ENCODE peak calls at places on chromosome 11, in ten cellular contexts. Y, D, Z, K, N, F, S, M, C and E are unnamed samples.

GRCh38 chr11:95231881-95232605 is 1.0 kb upstream of the SESN3 start:
- DNase-seq in Y (peak), S (peak), K (peak), F (peak), M (peak), C (peak), D (no peak), Z (peak), N (peak), E (no peak)

GRCh38 chr11:70476669-70477068 is 78.3 kb downstream of the CTTN start:
- DNase-seq in K (no peak), C (no peak), S (no peak), N (no peak), Z (no peak), M (no peak), Y (no peak), F (no peak), D (no peak), E (no peak)

GRCh38 chr11:88348870-88349269 is 11.3 kb upstream of the CTSC start:
- DNase-seq in Y (no peak), Z (no peak), M (no peak), C (no peak), D (peak), S (no peak), N (no peak), K (no peak), F (no peak), E (no peak)

GRCh38 chr11:36534276-36534675 is 24.2 kb upstream of the TRAF6 start:
- DNase-seq in Z (no peak), Y (no peak), K (no peak), D (no peak), C (no peak), F (no peak), M (no peak), S (no peak), N (no peak), E (no peak)

GRCh38 chr11:66848671-66849500 is 5.6 kb downstream of the RCE1 start:
- DNase-seq in Y (no peak), K (no peak), F (no peak), M (peak), N (peak), Z (no peak), D (no peak), S (no peak), C (peak), E (no peak)

GRCh38 chr11:1907955-1908354 is 11.5 kb upstream of the TNNT3 start:
- DNase-seq in K (no peak), M (no peak), S (no peak), N (no peak), Y (no peak), D (no peak), C (no peak), Z (no peak), F (no peak), E (no peak)

GRCh38 chr11:7673724-7674434 is 579 bp upstream of the CYB5R2 start:
- DNase-seq in K (peak), F (no peak), Z (peak), Y (no peak), C (peak), M (peak), D (no peak), N (peak), S (no peak), E (no peak)

GRCh38 chr11:61978703-61979661 is 11.5 kb upstream of the FTH1 start:
- DNase-seq in C (no peak), Y (no peak), K (no peak), N (no peak), S (no peak), Z (no peak), M (peak), D (no peak), F (peak), E (no peak)

GRCh38 chr11:123437236-123437979 is 7.3 kb downstream of the GRAMD1B start:
- DNase-seq in N (no peak), K (no peak), C (no peak), Y (no peak), D (no peak), S (no peak), F (no peak), Z (no peak), M (no peak), E (no peak)

GRCh38 chr11:41842673-41843072 is 383.2 kb upstream of the LRRC4C start:
- DNase-seq in D (no peak), K (no peak), N (no peak), S (no peak), M (no peak), F (no peak), C (no peak), Y (no peak), Z (no peak), E (no peak)

GRCh38 chr11:118684187-118684586 is 4.7 kb upstream of the TREH start:
- DNase-seq in Y (no peak), S (no peak), C (no peak), K (no peak), N (no peak), Z (no peak), M (no peak), D (no peak), F (no peak), E (no peak)

GRCh38 chr11:26828291-26828690 is 106.4 kb upstream of the SLC5A12 start:
- DNase-seq in M (no peak), F (no peak), N (no peak), Z (no peak), S (no peak), D (no peak), K (no peak), C (no peak), Y (no peak), E (no peak)

GRCh38 chr11:1382831-1383607 is 6.7 kb upstream of the BRSK2 start:
- DNase-seq in K (peak), Y (peak), F (peak), C (peak), S (peak), Z (peak), M (peak), D (peak), N (peak), E (peak)

GRCh38 chr11:205221-206001 is 1.8 kb downstream of the BET1L start:
- DNase-seq in D (no peak), K (no peak), Z (no peak), C (no peak), F (no peak), N (peak), Y (no peak), M (peak), S (no peak), E (no peak)

GRCh38 chr11:107858217-107859070 is at the start of gene SLC35F2:
- DNase-seq in Z (peak), N (peak), F (peak), S (peak), D (no peak), M (no peak), K (peak), C (peak), Y (peak), E (peak)

GRCh38 chr11:100851129-100851528 is 164.0 kb downstream of the ARHGAP42 start:
- DNase-seq in Z (no peak), M (no peak), D (no peak), N (no peak), S (no peak), Y (no peak), C (no peak), K (no peak), F (peak), E (peak)

GRCh38 chr11:132126973-132127900 is 756.8 kb downstream of the NTM start:
- DNase-seq in S (no peak), M (no peak), D (peak), N (no peak), K (peak), Z (peak), F (peak), Y (peak), C (no peak), E (peak)

GRCh38 chr11:123405123-123405592 is 24.9 kb upstream of the GRAMD1B start:
- DNase-seq in D (no peak), N (no peak), C (no peak), Y (no peak), Z (peak), S (no peak), F (no peak), K (no peak), M (no peak), E (no peak)

GRCh38 chr11:34223021-34223813 is 117.8 kb downstream of the NAT10 start:
- DNase-seq in M (peak), Y (peak), S (no peak), C (peak), Z (no peak), N (no peak), D (peak), F (peak), K (peak), E (no peak)

GRCh38 chr11:65436412-65437032 is 13.9 kb downstream of the NEAT1 start:
- DNase-seq in F (no peak), C (no peak), D (no peak), S (no peak), K (no peak), Z (no peak), Y (peak), N (peak), M (peak), E (no peak)

GRCh38 chr11:976431-977160 is 50.9 kb downstream of the AP2A2 start:
- DNase-seq in F (peak), C (no peak), D (no peak), Z (no peak), K (no peak), S (no peak), Y (no peak), M (no peak), N (no peak), E (no peak)

GRCh38 chr11:134471341-134472187 is 59.5 kb upstream of the B3GAT1 start:
- DNase-seq in Z (no peak), Y (no peak), K (no peak), S (no peak), D (no peak), M (no peak), C (no peak), N (no peak), F (no peak), E (no peak)

GRCh38 chr11:2221591-2221990 is 48.8 kb downstream of the ASCL2 start:
- DNase-seq in D (no peak), S (no peak), M (no peak), K (no peak), F (no peak), Y (no peak), C (no peak), Z (no peak), N (no peak), E (no peak)

GRCh38 chr11:116641561-116642045 is 131.2 kb downstream of the BUD13 start:
- DNase-seq in S (no peak), C (peak), F (peak), Z (peak), M (no peak), Y (peak), N (peak), D (no peak), K (peak), E (peak)

GRCh38 chr11:47979378-47980092 is 824 bp upstream of the PTPRJ start:
- DNase-seq in Y (no peak), Z (peak), K (no peak), C (no peak), D (no peak), S (no peak), M (no peak), N (no peak), F (no peak), E (no peak)

GRCh38 chr11:47980093-47980906 is at the start of gene PTPRJ:
- DNase-seq in K (peak), S (peak), Z (peak), M (peak), C (peak), F (peak), N (peak), Y (no peak), D (no peak), E (peak)

GRCh38 chr11:47981667-47982404 is 1.5 kb downstream of the PTPRJ start:
- DNase-seq in Z (no peak), D (no peak), M (no peak), S (no peak), K (no peak), F (no peak), Y (no peak), C (no peak), N (no peak), E (no peak)

GRCh38 chr11:47983464-47984397 is 3.4 kb downstream of the PTPRJ start:
- DNase-seq in D (no peak), F (peak), K (no peak), M (no peak), Y (peak), N (no peak), C (no peak), S (no peak), Z (no peak), E (no peak)

GRCh38 chr11:47980907-47981621 is 705 bp downstream of the PTPRJ start:
- DNase-seq in Z (peak), N (peak), D (no peak), K (peak), S (no peak), Y (no peak), C (peak), F (peak), M (no peak), E (peak)
- H3K27ac ChIP-seq in Z (peak), N (peak), D (no peak), K (peak), S (peak), Y (peak), C (no peak), F (peak), M (peak), E (no peak)

GRCh38 chr11:110438017-110438416 is 8.3 kb downstream of the FDX1 start:
- DNase-seq in S (no peak), K (no peak), D (no peak), Y (no peak), N (no peak), C (no peak), M (no peak), Z (no peak), F (no peak), E (no peak)

GRCh38 chr11:110435780-110436717 is 6.3 kb downstream of the FDX1 start:
- DNase-seq in F (peak), Y (peak), D (no peak), C (no peak), K (no peak), Z (no peak), N (no peak), M (no peak), S (no peak), E (no peak)

GRCh38 chr11:110432713-110433392 is 3.1 kb downstream of the FDX1 start:
- DNase-seq in Z (no peak), D (no peak), N (no peak), C (no peak), K (no peak), S (no peak), F (peak), Y (no peak), M (no peak), E (no peak)

GRCh38 chr11:110433393-110434333 is 3.9 kb downstream of the FDX1 start:
- DNase-seq in Z (no peak), F (peak), S (peak), D (no peak), C (no peak), N (no peak), M (no peak), Y (no peak), K (no peak), E (no peak)

DNA sequence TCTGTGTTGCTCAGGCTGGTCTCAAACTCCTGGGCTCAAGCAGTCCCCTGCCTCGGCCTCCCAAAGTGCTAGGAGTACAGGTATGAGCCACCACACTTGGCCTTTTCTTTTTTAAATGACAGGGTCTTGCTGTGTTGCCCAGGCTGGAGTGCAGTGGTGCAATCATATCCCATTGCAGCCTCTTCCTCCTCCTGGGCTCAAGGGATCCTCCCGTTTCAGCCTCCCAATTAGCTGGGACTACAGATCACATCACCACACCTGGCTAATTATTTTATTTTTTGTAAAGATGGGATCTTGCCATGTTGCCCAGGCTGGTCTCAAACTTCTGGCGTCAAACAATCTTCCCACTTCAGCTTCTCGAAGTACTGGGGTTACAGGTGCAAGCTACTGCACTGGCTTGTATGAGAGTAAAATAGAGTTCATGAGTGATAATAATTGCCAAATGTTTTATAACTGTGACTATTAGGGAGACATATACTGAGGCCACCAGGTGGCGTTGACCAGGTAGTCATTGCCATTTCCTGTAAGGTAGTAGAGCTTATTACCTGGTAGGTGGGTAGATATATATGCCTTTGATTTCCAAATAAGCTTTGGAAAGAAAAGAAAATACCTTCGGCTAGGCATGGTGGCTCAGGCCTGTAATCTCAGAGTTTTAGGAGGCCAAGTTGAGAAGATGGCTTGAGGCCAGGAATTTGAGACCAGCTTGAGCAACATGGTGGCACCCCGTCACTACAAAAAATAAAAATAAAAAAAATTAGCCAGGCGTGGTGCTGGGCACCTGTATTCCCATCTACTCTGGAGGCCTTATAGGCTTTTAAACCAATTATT is 5.4 kb downstream of the FDX1 start:
- DNase-seq in F (no peak), M (no peak), C (no peak), D (no peak), S (no peak), Z (no peak), K (no peak), Y (no peak), N (peak), E (no peak)
- H3K27ac ChIP-seq in F (no peak), M (no peak), C (no peak), D (no peak), S (no peak), Z (no peak), K (no peak), Y (no peak), N (no peak), E (no peak)

DNA sequence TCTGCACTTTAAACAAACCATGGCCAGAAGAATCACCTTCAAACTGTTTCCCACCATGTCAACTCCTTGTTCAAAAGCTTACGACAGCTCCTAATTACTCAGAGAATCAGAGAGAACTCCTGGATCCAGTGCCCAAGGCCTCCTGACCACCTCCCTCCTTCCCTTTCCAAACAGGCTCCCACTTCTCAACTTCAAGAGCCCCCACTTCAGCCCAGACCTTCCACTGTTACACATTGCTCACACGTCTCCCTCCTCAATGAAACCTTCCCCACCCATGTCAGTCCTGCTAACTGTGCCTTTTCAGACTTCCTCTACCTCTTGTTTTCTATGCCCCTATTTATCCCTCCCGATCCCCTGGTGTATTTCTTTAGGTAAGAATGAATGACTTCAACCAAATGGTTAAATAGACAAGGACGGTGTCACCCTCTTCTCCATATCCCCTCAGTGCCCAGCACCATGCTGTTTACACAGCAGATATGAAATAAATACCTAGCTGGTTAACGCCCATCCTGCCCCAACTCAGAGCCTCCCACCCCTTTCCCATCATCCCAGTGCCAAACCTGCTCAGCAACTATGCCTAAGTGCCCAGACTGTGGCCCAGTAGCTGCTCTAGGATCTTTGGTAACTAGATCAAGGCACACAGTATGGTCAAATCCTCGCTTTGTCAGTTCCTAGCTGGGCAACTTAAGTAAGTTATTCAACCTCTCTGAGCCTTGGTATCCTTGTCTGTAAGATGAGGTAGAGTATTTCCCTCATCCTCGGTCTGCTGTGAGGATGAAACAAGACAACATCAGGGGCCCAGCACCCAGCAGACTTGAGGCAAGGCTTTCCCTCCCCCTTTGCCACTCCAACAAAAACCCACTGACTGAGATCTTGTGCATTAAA is 36.8 kb downstream of the PLEKHA7 start:
- DNase-seq in M (no peak), N (peak), Z (peak), D (no peak), S (no peak), K (no peak), Y (no peak), F (no peak), C (no peak), E (no peak)
- H3K27ac ChIP-seq in M (no peak), N (peak), Z (no peak), D (no peak), S (no peak), K (peak), Y (no peak), F (no peak), C (no peak), E (no peak)

DNA sequence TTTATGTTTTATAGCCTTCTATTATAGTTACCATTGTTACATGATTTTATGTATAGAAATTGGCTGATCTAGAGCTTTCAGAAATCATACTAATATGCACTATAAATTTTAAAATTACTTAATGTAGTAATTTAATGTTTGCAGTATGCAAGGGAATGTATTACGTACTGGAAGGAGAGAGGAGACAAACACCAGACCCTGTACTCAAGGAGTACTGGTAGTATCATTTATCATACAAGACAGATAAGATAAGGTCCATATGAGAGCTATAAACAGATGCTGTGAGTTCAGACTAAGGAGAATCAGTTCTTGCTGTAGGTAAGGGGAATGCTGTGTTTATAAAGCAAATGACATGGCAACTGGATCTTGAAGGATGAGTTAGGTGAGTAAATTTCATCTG is 765 bp downstream of the BCO2 start:
- DNase-seq in D (no peak), Z (peak), S (no peak), N (no peak), C (no peak), M (no peak), F (no peak), Y (no peak), K (peak), E (no peak)
- H3K27ac ChIP-seq in D (no peak), Z (peak), S (no peak), N (no peak), C (no peak), M (peak), F (no peak), Y (no peak), K (peak), E (no peak)

GRCh38 chr11:19234428-19234827 is 6.3 kb downstream of the E2F8 start:
- DNase-seq in D (no peak), F (no peak), Z (no peak), K (no peak), C (no peak), S (no peak), Y (no peak), N (no peak), M (no peak), E (no peak)
- H3K27ac ChIP-seq in D (no peak), F (no peak), Z (peak), K (no peak), C (no peak), S (no peak), Y (no peak), N (no peak), M (no peak), E (no peak)

GRCh38 chr11:13259374-13259773 is 18.2 kb upstream of the BMAL1 start:
- DNase-seq in K (no peak), S (peak), D (no peak), Z (no peak), F (no peak), N (no peak), Y (no peak), C (no peak), M (no peak), E (no peak)
- H3K27ac ChIP-seq in K (no peak), S (no peak), D (no peak), Z (no peak), F (no peak), N (no peak), Y (no peak), C (no peak), M (no peak), E (peak)

GRCh38 chr11:12794556-12795230 is 120.5 kb downstream of the TEAD1 start:
- DNase-seq in C (no peak), K (no peak), F (peak), N (no peak), D (no peak), S (no peak), M (no peak), Z (no peak), Y (no peak), E (no peak)

GRCh38 chr11:12792018-12792417 is 117.8 kb downstream of the TEAD1 start:
- DNase-seq in C (no peak), Y (no peak), K (no peak), F (no peak), N (no peak), S (no peak), M (no peak), Z (no peak), D (no peak), E (no peak)

GRCh38 chr11:12793506-12793905 is 119.3 kb downstream of the TEAD1 start:
- DNase-seq in K (no peak), N (no peak), C (no peak), S (no peak), Y (peak), D (no peak), M (no peak), Z (no peak), F (peak), E (no peak)

GRCh38 chr11:12791245-12791644 is 117.0 kb downstream of the TEAD1 start:
- DNase-seq in S (no peak), F (no peak), Z (no peak), N (no peak), Y (no peak), K (no peak), C (no peak), D (no peak), M (no peak), E (no peak)

GRCh38 chr11:12792590-12792989 is 118.4 kb downstream of the TEAD1 start:
- DNase-seq in Z (no peak), K (no peak), C (no peak), Y (no peak), S (no peak), M (no peak), F (peak), D (no peak), N (no peak), E (no peak)
- H3K27ac ChIP-seq in Z (no peak), K (no peak), C (peak), Y (no peak), S (no peak), M (no peak), F (no peak), D (no peak), N (no peak), E (no peak)